ENCODE peak calls at places on chromosomes 5 and 9, in nine cellular contexts. X is pancreas; D is CD4-positive, alpha-beta T cell; S is RWPE1; B is HCT116; E is MM.1S; H is heart left ventricle; J is endothelial cell; A is AG04450. M is an unnamed sample.
A peak's percentile ranks its signal among the peaks of the same experiment; 100 is the strongest.

GRCh38 chr9:12930906-12931305 is 156.1 kb downstream of the LURAP1L start:
- DNase-seq in X (no peak), D (no peak), S (no peak), B (no peak), E (no peak), H (no peak), J (no peak), A (no peak), M (no peak)

GRCh38 chr5:58366461-58366860 is 93.4 kb downstream of the PLK2 start:
- DNase-seq in X (no peak), D (no peak), S (no peak), B (no peak), E (no peak), H (no peak), J (no peak), A (no peak), M (no peak)

GRCh38 chr5:141558150-141558549 is 60.6 kb downstream of the DIAPH1 start:
- DNase-seq in X (no peak), D (no peak), S (no peak), B (no peak), E (no peak), H (no peak), J (peak; percentile 30), A (no peak), M (no peak)

GRCh38 chr9:113484258-113484730 is 20.8 kb downstream of the RGS3 start:
- DNase-seq in X (peak; percentile 75), D (no peak), S (no peak), B (no peak), E (no peak), H (peak; percentile 84), J (no peak), A (no peak), M (peak; percentile 77)

GRCh38 chr5:172438304-172438652 is 16.0 kb downstream of the SH3PXD2B start:
- DNase-seq in X (no peak), D (no peak), S (no peak), B (no peak), E (no peak), H (no peak), J (no peak), A (no peak), M (peak; percentile 7)

GRCh38 chr9:106885451-106885850 is 22.5 kb downstream of the ZNF462 start:
- DNase-seq in X (no peak), D (no peak), S (peak; percentile 68), B (no peak), E (no peak), H (no peak), J (no peak), A (peak; percentile 58), M (no peak)

GRCh38 chr5:67537439-67538342 is 341.1 kb upstream of the CD180 start:
- DNase-seq in X (no peak), D (no peak), S (no peak), B (no peak), E (no peak), H (no peak), J (no peak), A (no peak), M (no peak)

GRCh38 chr5:181190711-181191525 is 14.1 kb downstream of the TRIM7 start:
- DNase-seq in X (no peak), D (peak; percentile 40), S (no peak), B (no peak), E (peak; percentile 65), H (peak; percentile 78), J (peak; percentile 62), A (no peak), M (peak; percentile 57)

GRCh38 chr9:134802201-134802795 is 78.3 kb upstream of the FCN2 start:
- DNase-seq in X (no peak), D (no peak), S (peak; percentile 87), B (no peak), E (no peak), H (no peak), J (no peak), A (no peak), M (no peak)

GRCh38 chr5:74183041-74183440 is 457.5 kb downstream of the ENC1 start:
- DNase-seq in X (no peak), D (no peak), S (peak; percentile 17), B (no peak), E (no peak), H (no peak), J (no peak), A (no peak), M (no peak)

GRCh38 chr9:115015018-115015635 is 84.7 kb upstream of the TNFSF8 start:
- DNase-seq in X (peak; percentile 23), D (no peak), S (peak; percentile 86), B (peak; percentile 40), E (no peak), H (no peak), J (peak; percentile 62), A (no peak), M (no peak)

GRCh38 chr9:79877943-79878612 is 306.3 kb downstream of the TLE4 start:
- DNase-seq in X (no peak), D (no peak), S (no peak), B (no peak), E (no peak), H (no peak), J (no peak), A (no peak), M (no peak)

GRCh38 chr9:72006481-72006880 is 53.9 kb downstream of the C9orf57 start:
- DNase-seq in X (no peak), D (no peak), S (no peak), B (no peak), E (no peak), H (no peak), J (no peak), A (no peak), M (no peak)

GRCh38 chr5:127406326-127407121 is 110.9 kb upstream of the PRRC1 start:
- DNase-seq in X (no peak), D (no peak), S (no peak), B (no peak), E (no peak), H (no peak), J (no peak), A (no peak), M (no peak)

GRCh38 chr9:4366649-4367330 is 66.9 kb upstream of the GLIS3 start:
- DNase-seq in X (peak; percentile 66), D (peak; percentile 15), S (peak; percentile 6), B (peak; percentile 32), E (peak; percentile 43), H (no peak), J (peak; percentile 42), A (peak; percentile 24), M (no peak)

DNA sequence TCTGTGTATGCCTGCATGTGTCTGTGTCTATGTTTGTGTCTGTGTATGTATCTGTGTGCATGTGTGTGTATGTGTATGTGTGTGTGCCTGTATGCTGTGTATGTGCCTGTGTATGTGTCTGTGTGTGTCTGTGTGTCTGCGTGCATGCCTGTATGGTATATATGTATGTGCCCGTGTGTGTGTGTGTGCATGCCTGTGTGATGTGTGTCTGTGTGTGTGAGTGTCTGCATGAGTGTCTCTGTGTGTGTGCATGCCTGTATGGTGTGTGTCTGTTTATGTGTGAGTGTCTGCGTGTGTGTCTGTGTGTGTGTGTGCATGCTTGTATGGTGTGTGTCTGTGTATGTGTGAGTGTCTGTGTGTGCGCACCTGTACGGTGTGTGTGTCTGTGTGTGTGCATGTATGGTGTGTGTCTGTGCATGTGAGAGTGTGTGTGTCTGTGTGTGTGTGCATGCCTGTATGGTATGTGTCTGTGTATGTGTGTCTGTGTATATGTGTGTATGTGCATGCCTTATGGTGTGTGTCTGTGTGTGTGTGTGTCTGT is 137.1 kb upstream of the IRX2 start:
- DNase-seq in X (no peak), D (no peak), S (no peak), B (no peak), E (no peak), H (no peak), J (no peak), A (no peak), M (no peak)
- TF ChIP-seq CTCF in X (no peak), D (no peak), S (no peak), B (no peak), E (no peak), H (no peak), J (no peak), A (no peak), M (no peak)

DNA sequence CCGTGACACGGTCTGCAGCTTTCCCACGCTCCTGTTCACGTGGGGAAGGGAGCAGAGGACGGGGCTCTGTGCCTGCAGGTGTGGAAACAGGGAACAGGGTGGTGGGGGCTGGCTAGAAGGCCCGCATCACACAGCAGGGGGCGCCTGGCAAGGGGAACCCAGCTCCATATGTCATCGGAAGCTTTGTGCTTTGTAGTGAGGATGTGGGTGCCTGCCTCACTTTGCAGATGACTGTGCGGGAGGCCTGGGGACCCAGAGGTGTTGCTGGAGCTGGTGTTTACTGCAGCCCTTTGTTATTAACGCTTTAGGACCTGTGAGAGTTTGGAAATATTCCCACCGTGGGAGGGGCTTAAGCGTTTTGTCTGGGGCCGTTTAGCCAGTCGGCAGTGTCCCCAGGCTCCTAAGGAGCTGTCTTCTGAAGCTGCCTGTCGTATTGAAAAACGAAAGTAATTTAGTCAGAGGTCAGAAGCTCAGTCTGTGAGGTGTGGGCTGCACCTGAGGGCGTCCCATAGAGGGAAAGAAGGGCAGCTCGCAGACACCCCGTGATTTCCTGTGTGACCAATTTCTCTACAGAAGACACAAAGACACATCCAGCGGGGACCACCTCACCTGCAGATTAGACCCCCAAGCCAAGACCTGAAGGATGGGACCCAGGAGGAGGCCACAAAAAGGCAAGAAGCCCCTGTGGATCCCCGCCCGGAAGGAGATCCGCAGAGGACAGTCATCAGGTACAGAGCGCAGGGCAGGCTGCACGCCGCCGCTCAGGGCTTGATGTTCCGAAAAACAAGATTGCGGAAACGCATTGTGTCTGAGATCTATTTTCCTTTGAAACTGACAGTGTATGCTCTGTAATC is 9.1 kb downstream of the MAN1B1 start:
- DNase-seq in X (no peak), D (peak; percentile 85), S (no peak), B (no peak), E (peak; percentile 84), H (peak; percentile 63), J (no peak), A (no peak), M (no peak)
- TF ChIP-seq CTCF in X (no peak), D (peak; percentile 80), S (no peak), B (no peak), E (peak; percentile 74), H (no peak), J (no peak), A (peak; percentile 18), M (no peak)

GRCh38 chr9:90219548-90220118 is 423.0 kb downstream of the DIRAS2 start:
- DNase-seq in X (peak; percentile 23), D (peak; percentile 19), S (peak; percentile 25), B (no peak), E (peak; percentile 43), H (no peak), J (peak; percentile 62), A (no peak), M (no peak)
- TF ChIP-seq CTCF in X (peak; percentile 28), D (peak; percentile 25), S (peak; percentile 57), B (peak; percentile 34), E (peak; percentile 79), H (peak; percentile 23), J (peak; percentile 71), A (no peak), M (peak; percentile 55)

DNA sequence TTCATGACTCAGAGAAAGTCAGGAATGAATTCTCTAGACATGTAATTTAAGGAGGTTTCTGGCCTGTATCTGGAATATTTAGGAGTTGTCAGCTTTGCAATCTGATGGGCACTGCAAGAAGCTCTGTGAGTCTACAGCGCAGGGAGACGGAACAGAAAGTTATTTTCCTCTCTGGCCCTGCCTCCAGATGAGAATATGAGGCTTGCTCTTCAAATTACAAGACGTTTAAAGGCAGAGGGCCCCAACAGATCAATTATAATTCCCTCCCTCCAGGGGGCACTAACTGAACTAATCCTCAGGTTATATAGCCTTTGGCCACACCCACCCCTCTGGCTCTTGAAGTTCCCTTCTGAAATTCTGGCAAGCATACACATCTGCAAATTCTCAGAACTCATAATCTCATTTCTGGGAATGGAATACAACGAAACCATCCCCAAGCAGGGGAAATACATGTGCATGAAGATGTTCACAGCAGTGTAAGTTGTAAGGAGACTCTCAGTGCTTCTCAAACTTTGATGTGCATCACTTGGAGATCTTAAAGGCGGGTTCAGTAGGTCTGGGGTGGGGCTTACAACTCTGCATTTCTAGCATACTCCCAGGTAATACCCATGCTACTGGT is 307.6 kb downstream of the CWC27 start:
- DNase-seq in X (peak; percentile 25), D (peak; percentile 27), S (peak; percentile 51), B (peak; percentile 57), E (peak; percentile 61), H (no peak), J (peak; percentile 16), A (peak; percentile 16), M (peak; percentile 23)
- TF ChIP-seq CTCF in X (no peak), D (peak; percentile 39), S (no peak), B (no peak), E (peak; percentile 36), H (peak; percentile 19), J (peak; percentile 48), A (peak; percentile 44), M (peak; percentile 39)

M was measured in left ventricle myocardium inferior.